ENCODE peak calls at places on chromosomes 3 and 15, in four cellular contexts. One of them, this sample, is unnamed.

GRCh38 chr3:182979719-182980191 is 583 bp downstream of the DCUN1D1 start:
- DNase-seq in GM12878: no peak
- DNase-seq in K562: peak
- DNase-seq in SK-N-SH: peak
- DNase-seq in this sample: peak

GRCh38 chr3:72625616-72626337 is 222.5 kb downstream of the SHQ1 start:
- DNase-seq in GM12878: no peak
- DNase-seq in K562: no peak
- DNase-seq in SK-N-SH: no peak
- DNase-seq in this sample: no peak

GRCh38 chr3:194837457-194838135 is 151.9 kb downstream of the FAM43A start:
- DNase-seq in GM12878: no peak
- DNase-seq in K562: no peak
- DNase-seq in SK-N-SH: no peak
- DNase-seq in this sample: no peak

GRCh38 chr3:72008226-72008996 is 223.5 kb upstream of the PROK2 start:
- DNase-seq in GM12878: no peak
- DNase-seq in K562: no peak
- DNase-seq in SK-N-SH: no peak
- DNase-seq in this sample: no peak

GRCh38 chr15:88448991-88449461 is 18.2 kb downstream of the MRPL46 start:
- DNase-seq in GM12878: no peak
- DNase-seq in K562: no peak
- DNase-seq in SK-N-SH: peak
- DNase-seq in this sample: no peak

GRCh38 chr3:100044369-100044768 is 69.9 kb downstream of the FILIP1L start:
- DNase-seq in GM12878: peak
- DNase-seq in K562: no peak
- DNase-seq in SK-N-SH: no peak
- DNase-seq in this sample: no peak

GRCh38 chr3:136632625-136633081 is 119.5 kb downstream of the STAG1 start:
- DNase-seq in GM12878: no peak
- DNase-seq in K562: no peak
- DNase-seq in SK-N-SH: no peak
- DNase-seq in this sample: no peak

GRCh38 chr3:54830658-54831057 is 97.2 kb downstream of the LRTM1 start:
- DNase-seq in GM12878: no peak
- DNase-seq in K562: peak
- DNase-seq in SK-N-SH: peak
- DNase-seq in this sample: peak

GRCh38 chr3:69972672-69973071 is 26.9 kb upstream of the SAMMSON start:
- DNase-seq in GM12878: no peak
- DNase-seq in K562: no peak
- DNase-seq in SK-N-SH: no peak
- DNase-seq in this sample: no peak

GRCh38 chr3:12891985-12892839 is 50.8 kb upstream of the RPL32 start:
- DNase-seq in GM12878: no peak
- DNase-seq in K562: peak
- DNase-seq in SK-N-SH: peak
- DNase-seq in this sample: peak

GRCh38 chr3:13866406-13866965 is 13.4 kb downstream of the WNT7A start:
- DNase-seq in GM12878: no peak
- DNase-seq in K562: no peak
- DNase-seq in SK-N-SH: no peak
- DNase-seq in this sample: no peak

GRCh38 chr3:140152851-140153640 is 218.1 kb downstream of the CLSTN2 start:
- DNase-seq in GM12878: no peak
- DNase-seq in K562: no peak
- DNase-seq in SK-N-SH: no peak
- DNase-seq in this sample: no peak

GRCh38 chr3:43582876-43583275 is 38.9 kb downstream of the ANO10 start:
- DNase-seq in GM12878: no peak
- DNase-seq in K562: no peak
- DNase-seq in SK-N-SH: no peak
- DNase-seq in this sample: no peak
- TF ChIP-seq USF1 in GM12878: no peak
- TF ChIP-seq USF1 in K562: no peak
- TF ChIP-seq USF1 in SK-N-SH: no peak
- TF ChIP-seq USF1 in this sample: no peak

DNA sequence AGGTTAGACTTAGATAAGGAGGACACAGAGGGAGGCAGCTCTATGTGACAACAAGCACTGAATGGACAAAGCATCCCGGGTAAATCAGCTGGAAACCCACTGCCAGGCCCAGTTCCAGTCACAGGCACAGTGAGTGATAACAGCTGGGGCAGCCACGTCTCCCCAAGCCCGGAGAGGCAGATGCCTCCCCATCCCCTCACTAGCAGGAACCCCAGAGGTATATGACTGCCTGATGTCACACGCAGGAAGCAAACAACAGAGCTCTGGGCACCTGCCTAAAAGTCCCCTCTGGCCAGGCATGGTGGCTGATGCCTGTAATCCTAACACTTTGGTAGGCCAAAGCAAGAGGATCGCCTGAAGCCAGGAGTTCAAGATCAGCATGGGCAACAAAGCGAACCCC is 18.2 kb downstream of the C15orf62 start:
- DNase-seq in GM12878: no peak
- DNase-seq in K562: no peak
- DNase-seq in SK-N-SH: no peak
- DNase-seq in this sample: no peak
- TF ChIP-seq USF1 in GM12878: no peak
- TF ChIP-seq USF1 in K562: no peak
- TF ChIP-seq USF1 in SK-N-SH: no peak
- TF ChIP-seq USF1 in this sample: no peak

GRCh38 chr3:105367406-105368213 is 901 bp downstream of the ALCAM start:
- DNase-seq in GM12878: peak
- DNase-seq in K562: no peak
- DNase-seq in SK-N-SH: peak
- DNase-seq in this sample: peak
- TF ChIP-seq USF1 in GM12878: no peak
- TF ChIP-seq USF1 in K562: no peak
- TF ChIP-seq USF1 in SK-N-SH: no peak
- TF ChIP-seq USF1 in this sample: peak

DNA sequence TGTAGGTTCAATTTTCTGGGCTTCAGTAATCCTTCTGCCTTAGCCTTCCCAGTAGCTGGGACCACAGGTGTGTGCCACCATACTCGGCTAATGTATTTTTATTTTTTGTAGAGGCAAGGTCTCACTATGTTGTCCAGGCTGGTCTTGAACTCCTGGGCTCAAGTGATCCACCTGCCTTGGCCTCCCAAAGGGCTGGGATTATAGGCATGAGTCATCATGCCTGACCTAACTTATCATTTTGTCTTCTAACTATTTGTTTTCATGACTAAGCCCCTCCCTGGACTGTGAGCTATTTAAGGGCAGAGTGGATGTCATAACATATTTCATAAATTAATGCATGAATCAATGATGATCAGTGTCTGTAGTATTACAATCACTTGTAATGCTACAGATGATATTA is 56.1 kb upstream of the PIAS1 start:
- DNase-seq in GM12878: no peak
- DNase-seq in K562: no peak
- DNase-seq in SK-N-SH: no peak
- DNase-seq in this sample: no peak
- TF ChIP-seq USF1 in GM12878: no peak
- TF ChIP-seq USF1 in K562: no peak
- TF ChIP-seq USF1 in SK-N-SH: no peak
- TF ChIP-seq USF1 in this sample: no peak

GRCh38 chr3:160259589-160259988 is 34.4 kb downstream of the C3orf80 start:
- DNase-seq in GM12878: no peak
- DNase-seq in K562: no peak
- DNase-seq in SK-N-SH: no peak
- DNase-seq in this sample: no peak
- TF ChIP-seq USF1 in GM12878: no peak
- TF ChIP-seq USF1 in K562: no peak
- TF ChIP-seq USF1 in SK-N-SH: no peak
- TF ChIP-seq USF1 in this sample: no peak

GRCh38 chr3:123750659-123751420 is 133.3 kb downstream of the MYLK start:
- DNase-seq in GM12878: no peak
- DNase-seq in K562: no peak
- DNase-seq in SK-N-SH: no peak
- DNase-seq in this sample: no peak
- TF ChIP-seq USF1 in GM12878: no peak
- TF ChIP-seq USF1 in K562: no peak
- TF ChIP-seq USF1 in SK-N-SH: no peak
- TF ChIP-seq USF1 in this sample: no peak

GRCh38 chr3:111695584-111696213 is 100.6 kb upstream of the ZBED2 start:
- DNase-seq in GM12878: no peak
- DNase-seq in K562: no peak
- DNase-seq in SK-N-SH: no peak
- DNase-seq in this sample: no peak
- TF ChIP-seq USF1 in GM12878: no peak
- TF ChIP-seq USF1 in K562: no peak
- TF ChIP-seq USF1 in SK-N-SH: no peak
- TF ChIP-seq USF1 in this sample: no peak

DNA sequence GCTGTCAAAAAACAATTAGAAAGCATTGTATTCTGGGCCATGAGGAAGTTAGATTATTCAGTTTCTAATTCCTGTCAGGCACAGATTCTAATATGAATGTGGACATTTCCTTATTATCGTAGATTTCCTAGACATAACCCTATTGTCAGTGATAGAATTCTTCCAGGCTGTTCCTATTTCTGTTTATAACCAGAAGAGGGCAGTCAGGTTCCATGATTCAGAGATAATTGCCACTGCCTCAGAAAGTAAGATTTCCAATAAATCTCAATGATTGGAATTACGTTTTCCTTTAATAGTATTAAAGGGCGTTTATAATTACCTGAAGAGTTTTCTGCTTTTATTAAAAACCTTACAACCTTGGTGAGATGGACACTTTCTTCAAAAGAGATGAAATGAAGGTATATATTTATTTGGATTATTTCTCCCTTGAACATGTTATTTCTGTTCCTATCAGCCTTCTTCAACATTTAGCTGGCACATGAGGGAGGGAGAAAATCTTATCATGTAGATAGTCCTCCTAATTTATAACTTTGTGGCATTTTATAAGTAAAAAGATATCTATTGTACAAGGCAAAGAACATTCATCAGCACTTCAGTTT is 439.2 kb downstream of the MCTP2 start:
- DNase-seq in GM12878: no peak
- DNase-seq in K562: peak
- DNase-seq in SK-N-SH: peak
- DNase-seq in this sample: no peak
- TF ChIP-seq USF1 in GM12878: no peak
- TF ChIP-seq USF1 in K562: no peak
- TF ChIP-seq USF1 in SK-N-SH: no peak
- TF ChIP-seq USF1 in this sample: no peak

This sample was measured in WTC11.